ENCODE peak calls at places on chromosome 5, in five cellular contexts. One of them, this sample, is unnamed.

GRCh38 chr5:39201795-39202593 is 17.4 kb downstream of the FYB1 start:
- DNase-seq in endothelial cell: no peak
- DNase-seq in OCI-LY7: no peak
- DNase-seq in A549: no peak
- DNase-seq in AG09319: no peak
- DNase-seq in this sample: no peak

GRCh38 chr5:137032929-137033328 is 466.2 kb downstream of the SPOCK1 start:
- DNase-seq in OCI-LY7: no peak
- DNase-seq in endothelial cell: no peak
- DNase-seq in A549: no peak
- DNase-seq in AG09319: no peak
- DNase-seq in this sample: no peak

GRCh38 chr5:72834919-72835318 is 18.5 kb downstream of the TNPO1 start:
- DNase-seq in OCI-LY7: no peak
- DNase-seq in AG09319: no peak
- DNase-seq in A549: no peak
- DNase-seq in endothelial cell: no peak
- DNase-seq in this sample: no peak

GRCh38 chr5:57779383-57780223 is 297.0 kb upstream of the ACTBL2 start:
- DNase-seq in AG09319: peak; percentile 51
- DNase-seq in endothelial cell: peak; percentile 51
- DNase-seq in OCI-LY7: peak; percentile 34
- DNase-seq in A549: peak; percentile 35
- DNase-seq in this sample: no peak

GRCh38 chr5:132251220-132251725 is 6.2 kb upstream of the PDLIM4 start:
- DNase-seq in OCI-LY7: no peak
- DNase-seq in A549: no peak
- DNase-seq in AG09319: no peak
- DNase-seq in endothelial cell: no peak
- DNase-seq in this sample: no peak

GRCh38 chr5:132408965-132409364 is 39.5 kb downstream of the SLC22A5 start:
- DNase-seq in OCI-LY7: no peak
- DNase-seq in AG09319: no peak
- DNase-seq in A549: no peak
- DNase-seq in endothelial cell: no peak
- DNase-seq in this sample: no peak

GRCh38 chr5:32711693-32712462 is 757 bp downstream of the NPR3 start:
- DNase-seq in A549: peak; percentile 35
- DNase-seq in AG09319: no peak
- DNase-seq in OCI-LY7: no peak
- DNase-seq in endothelial cell: peak; percentile 35
- DNase-seq in this sample: no peak

GRCh38 chr5:96146675-96147074 is 185.0 kb upstream of the ELL2 start:
- DNase-seq in endothelial cell: no peak
- DNase-seq in A549: no peak
- DNase-seq in OCI-LY7: peak; percentile 40
- DNase-seq in AG09319: peak; percentile 54
- DNase-seq in this sample: no peak

GRCh38 chr5:171579162-171579561 is 159.7 kb downstream of the FGF18 start:
- DNase-seq in endothelial cell: no peak
- DNase-seq in AG09319: no peak
- DNase-seq in OCI-LY7: no peak
- DNase-seq in A549: no peak
- DNase-seq in this sample: no peak

GRCh38 chr5:107218457-107219193 is 452.1 kb downstream of the EFNA5 start:
- DNase-seq in AG09319: no peak
- DNase-seq in endothelial cell: no peak
- DNase-seq in A549: no peak
- DNase-seq in OCI-LY7: no peak
- DNase-seq in this sample: no peak

GRCh38 chr5:51034501-51034900 is 348.7 kb upstream of the ISL1 start:
- DNase-seq in AG09319: no peak
- DNase-seq in OCI-LY7: no peak
- DNase-seq in A549: no peak
- DNase-seq in endothelial cell: no peak
- DNase-seq in this sample: no peak

GRCh38 chr5:61301820-61302563 is 30.1 kb upstream of the ZSWIM6 start:
- DNase-seq in A549: peak; percentile 90
- DNase-seq in endothelial cell: no peak
- DNase-seq in AG09319: peak; percentile 96
- DNase-seq in OCI-LY7: no peak
- DNase-seq in this sample: no peak

DNA sequence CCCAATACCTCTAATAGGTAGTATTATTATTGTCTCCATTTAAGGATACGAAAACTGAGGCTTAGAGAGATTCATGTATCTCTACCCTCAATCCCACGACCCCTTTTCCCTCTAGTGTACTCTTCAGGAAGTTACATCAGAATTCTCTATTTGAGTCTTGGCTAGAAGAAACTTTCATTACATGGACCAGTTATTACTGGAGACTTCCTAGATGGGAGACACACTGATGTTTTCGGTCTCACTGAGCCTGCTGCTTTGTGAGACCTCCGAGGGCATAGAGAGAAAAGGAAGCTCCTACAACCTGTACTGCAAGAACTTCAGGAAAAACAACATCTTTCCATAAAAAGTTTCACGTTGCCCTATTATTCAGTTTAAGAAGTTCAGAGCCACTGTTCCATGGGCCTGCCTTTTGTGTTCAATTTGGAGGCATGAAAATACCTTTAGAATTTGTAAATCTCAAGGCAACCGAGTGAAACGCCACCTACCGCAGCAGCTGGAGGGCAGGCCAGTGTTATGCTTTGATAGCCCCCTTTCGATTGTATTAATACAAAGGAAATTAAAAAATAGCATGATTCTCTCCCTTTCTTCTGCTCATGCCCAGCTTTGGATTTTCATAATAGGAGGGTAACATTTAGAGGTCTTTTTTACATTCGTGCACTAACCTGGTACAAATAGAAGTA is 223.3 kb downstream of the EBF1 start:
- DNase-seq in AG09319: no peak
- DNase-seq in endothelial cell: no peak
- DNase-seq in OCI-LY7: peak; percentile 81
- DNase-seq in A549: no peak
- DNase-seq in this sample: no peak
- TF ChIP-seq CTCF in AG09319: no peak
- TF ChIP-seq CTCF in endothelial cell: no peak
- TF ChIP-seq CTCF in OCI-LY7: peak; percentile 73
- TF ChIP-seq CTCF in A549: no peak
- TF ChIP-seq CTCF in this sample: no peak

DNA sequence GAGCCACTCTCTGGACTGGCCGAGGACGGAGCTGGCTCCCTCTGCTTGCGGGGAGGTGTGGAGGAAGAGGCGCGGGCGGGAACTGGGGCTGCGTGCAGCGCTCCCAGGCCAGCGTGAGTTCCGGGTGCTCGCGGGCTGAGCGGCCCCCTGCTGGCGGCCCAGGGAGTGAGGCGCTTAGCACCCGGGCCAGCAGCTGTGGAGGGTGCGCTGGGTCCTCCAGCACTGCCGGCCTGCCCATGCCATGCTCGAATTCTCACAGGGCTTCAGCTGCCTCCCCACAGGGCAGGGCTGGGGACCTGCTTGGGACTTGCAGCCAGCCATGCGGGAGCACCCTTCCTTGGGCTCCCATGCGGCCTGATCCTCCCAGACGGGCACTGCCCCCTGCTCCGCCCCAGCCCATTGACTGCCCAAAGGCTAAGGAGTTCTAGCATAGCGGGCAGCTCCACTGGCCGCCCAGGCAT is 416.9 kb downstream of the MRPS30 start:
- DNase-seq in AG09319: no peak
- DNase-seq in endothelial cell: no peak
- DNase-seq in A549: no peak
- DNase-seq in OCI-LY7: no peak
- DNase-seq in this sample: no peak
- TF ChIP-seq CTCF in AG09319: no peak
- TF ChIP-seq CTCF in endothelial cell: peak; percentile 29
- TF ChIP-seq CTCF in A549: no peak
- TF ChIP-seq CTCF in OCI-LY7: peak; percentile 13
- TF ChIP-seq CTCF in this sample: peak; percentile 64

DNA sequence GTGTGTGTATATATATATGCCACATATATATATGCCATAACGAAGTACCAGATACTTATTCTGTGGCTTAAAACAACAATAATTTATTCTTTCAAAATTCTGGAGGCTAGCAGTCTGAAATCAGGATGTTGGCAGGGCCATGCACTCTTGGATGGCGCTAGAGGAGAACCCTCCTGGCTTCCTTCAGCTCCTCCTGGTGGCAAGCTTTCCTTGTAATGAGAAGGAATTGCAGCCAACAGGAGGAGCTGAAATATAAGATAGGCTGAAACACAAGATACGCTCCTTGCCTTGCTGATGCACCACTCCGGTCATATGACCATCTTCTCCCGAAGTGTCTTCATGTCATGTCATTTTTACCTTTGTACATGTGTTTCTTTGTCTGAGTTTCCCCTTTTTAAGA is 368.1 kb upstream of the CTNND2 start:
- DNase-seq in endothelial cell: peak; percentile 8
- DNase-seq in A549: no peak
- DNase-seq in AG09319: no peak
- DNase-seq in OCI-LY7: no peak
- DNase-seq in this sample: no peak
- TF ChIP-seq CTCF in endothelial cell: no peak
- TF ChIP-seq CTCF in A549: no peak
- TF ChIP-seq CTCF in AG09319: no peak
- TF ChIP-seq CTCF in OCI-LY7: no peak
- TF ChIP-seq CTCF in this sample: peak; percentile 49

DNA sequence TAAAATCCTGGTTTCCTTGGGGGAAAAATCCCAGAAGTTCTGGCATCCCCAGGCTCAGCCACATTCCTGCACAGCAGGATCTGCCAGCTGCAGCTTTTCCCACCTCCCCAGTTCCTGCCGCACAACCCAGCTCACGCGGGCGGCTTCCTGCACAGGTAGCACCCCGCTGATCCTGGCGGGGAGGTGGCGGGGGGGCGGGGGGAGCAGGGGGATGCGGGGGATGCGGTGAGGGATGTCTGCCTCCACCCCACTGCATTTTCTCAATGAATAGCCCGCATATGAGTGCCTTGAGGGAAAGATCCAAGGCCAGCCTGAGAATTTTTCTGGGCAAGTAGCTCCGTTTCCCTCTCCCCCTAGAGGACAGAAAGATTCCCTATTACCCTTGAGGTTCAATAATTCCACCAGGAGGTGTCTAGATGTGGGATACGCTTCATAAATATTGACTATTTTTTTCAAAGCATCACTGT is 21.1 kb downstream of the GFPT2 start:
- DNase-seq in OCI-LY7: no peak
- DNase-seq in endothelial cell: peak; percentile 37
- DNase-seq in A549: peak; percentile 76
- DNase-seq in AG09319: no peak
- DNase-seq in this sample: no peak
- TF ChIP-seq CTCF in OCI-LY7: no peak
- TF ChIP-seq CTCF in endothelial cell: peak; percentile 51
- TF ChIP-seq CTCF in A549: peak; percentile 23
- TF ChIP-seq CTCF in AG09319: peak; percentile 11
- TF ChIP-seq CTCF in this sample: no peak

GRCh38 chr5:35960328-35960727 is 21.9 kb upstream of the CAPSL start:
- DNase-seq in AG09319: no peak
- DNase-seq in A549: no peak
- DNase-seq in OCI-LY7: no peak
- DNase-seq in endothelial cell: no peak
- DNase-seq in this sample: no peak

GRCh38 chr5:35963381-35963843 is 25.0 kb upstream of the CAPSL start:
- DNase-seq in AG09319: no peak
- DNase-seq in endothelial cell: no peak
- DNase-seq in OCI-LY7: peak; percentile 11
- DNase-seq in A549: no peak
- DNase-seq in this sample: no peak
- TF ChIP-seq CTCF in AG09319: peak; percentile 30
- TF ChIP-seq CTCF in endothelial cell: peak; percentile 62
- TF ChIP-seq CTCF in OCI-LY7: peak; percentile 81
- TF ChIP-seq CTCF in A549: peak; percentile 21
- TF ChIP-seq CTCF in this sample: peak; percentile 50

GRCh38 chr5:74016373-74016772 is 390.4 kb downstream of the ARHGEF28 start:
- DNase-seq in AG09319: no peak
- DNase-seq in OCI-LY7: peak; percentile 4
- DNase-seq in endothelial cell: no peak
- DNase-seq in A549: no peak
- DNase-seq in this sample: no peak
- TF ChIP-seq CTCF in AG09319: no peak
- TF ChIP-seq CTCF in OCI-LY7: peak; percentile 54
- TF ChIP-seq CTCF in endothelial cell: peak; percentile 36
- TF ChIP-seq CTCF in A549: no peak
- TF ChIP-seq CTCF in this sample: no peak

DNA sequence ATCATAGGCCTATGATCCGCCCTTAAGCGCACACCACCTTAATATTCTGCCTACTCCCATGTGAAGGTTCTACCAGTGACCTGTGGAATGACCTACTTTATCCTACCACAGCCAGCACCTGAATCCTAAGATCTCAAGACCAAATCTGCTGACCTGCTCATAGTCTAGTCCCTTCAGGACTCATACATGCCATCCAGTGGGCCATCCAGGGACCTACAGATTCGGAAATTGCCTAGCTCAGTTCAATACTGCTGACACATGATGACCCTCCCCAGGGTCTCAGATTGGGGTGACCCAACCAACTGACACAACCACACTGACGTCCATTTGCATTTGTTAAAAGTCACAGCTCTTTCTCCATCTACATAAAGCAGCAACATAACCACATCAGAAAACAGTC is 443.8 kb upstream of the ST8SIA4 start:
- DNase-seq in OCI-LY7: no peak
- DNase-seq in endothelial cell: no peak
- DNase-seq in A549: no peak
- DNase-seq in AG09319: no peak
- DNase-seq in this sample: no peak
- TF ChIP-seq CTCF in OCI-LY7: no peak
- TF ChIP-seq CTCF in endothelial cell: no peak
- TF ChIP-seq CTCF in A549: no peak
- TF ChIP-seq CTCF in AG09319: no peak
- TF ChIP-seq CTCF in this sample: peak; percentile 7

GRCh38 chr5:16805478-16805877 is 130.6 kb downstream of the MYO10 start:
- DNase-seq in endothelial cell: no peak
- DNase-seq in AG09319: peak; percentile 60
- DNase-seq in OCI-LY7: no peak
- DNase-seq in A549: no peak
- DNase-seq in this sample: no peak
- TF ChIP-seq CTCF in endothelial cell: no peak
- TF ChIP-seq CTCF in AG09319: peak; percentile 56
- TF ChIP-seq CTCF in OCI-LY7: no peak
- TF ChIP-seq CTCF in A549: no peak
- TF ChIP-seq CTCF in this sample: no peak

This sample was measured in LNCaP clone FGC.